ENCODE peak calls at places on chromosome 13, in nine cellular contexts. R is NCI-H1105 treated with DMSO at 0.1 percent for 48 hours; J is stimulated activated CD4-positive, alpha-beta T cell treated with anti-CD3 and anti-CD28 coated beads, TNF-alpha, amount 100 ng/mL, for 48 hours; C is left colon; G is HCT116; U is iPS-NIHi11; W is frontal cortex; H is thyroid gland; Y is amniotic stem cell. D is an unnamed sample.

GRCh38 chr13:98746968-98747367 is 5.5 kb downstream of the SLC15A1 start:
- DNase-seq in R (no peak), J (no peak), C (no peak), G (no peak), U (no peak), W (no peak), H (no peak), Y (no peak), D (no peak)

GRCh38 chr13:109012115-109012514 is 382.7 kb downstream of the MYO16 start:
- DNase-seq in R (no peak), J (no peak), C (no peak), G (no peak), U (no peak), W (no peak), H (no peak), Y (no peak), D (no peak)

GRCh38 chr13:41916173-41916954 is 44.5 kb downstream of the VWA8 start:
- DNase-seq in R (no peak), J (no peak), C (no peak), G (no peak), U (no peak), W (peak; percentile 16), H (no peak), Y (peak; percentile 16), D (peak; percentile 37)

GRCh38 chr13:92355213-92355612 is 871.4 kb upstream of the GPC6 start:
- DNase-seq in R (peak; percentile 5), J (no peak), C (peak; percentile 43), G (no peak), U (peak; percentile 46), W (no peak), H (no peak), Y (no peak), D (no peak)

GRCh38 chr13:21663197-21663596 is 7.7 kb upstream of the FGF9 start:
- DNase-seq in R (no peak), J (no peak), C (no peak), G (no peak), U (no peak), W (no peak), H (no peak), Y (no peak), D (no peak)

GRCh38 chr13:46756977-46757376 is 40.0 kb downstream of the ESD start:
- DNase-seq in R (no peak), J (no peak), C (no peak), G (no peak), U (no peak), W (no peak), H (no peak), Y (no peak), D (no peak)

GRCh38 chr13:48902421-48902820 is 73.3 kb upstream of the FNDC3A start:
- DNase-seq in R (no peak), J (no peak), C (no peak), G (no peak), U (peak; percentile 37), W (no peak), H (no peak), Y (no peak), D (no peak)

GRCh38 chr13:84553252-84553651 is 671.0 kb upstream of the SLITRK1 start:
- DNase-seq in R (no peak), J (no peak), C (no peak), G (no peak), U (no peak), W (no peak), H (no peak), Y (no peak), D (no peak)

GRCh38 chr13:96967248-96967745 is 27.0 kb downstream of the OXGR1 start:
- DNase-seq in R (no peak), J (no peak), C (no peak), G (peak; percentile 59), U (peak; percentile 15), W (no peak), H (no peak), Y (peak; percentile 10), D (no peak)

D was measured in HS-5.